ENCODE peak calls at places on chromosome 6, in eight cellular contexts. One of them, this sample, is unnamed.
A peak's percentile ranks its signal among the peaks of the same experiment; 100 is the strongest.

GRCh38 chr6:96499781-96500180 is 21.8 kb upstream of the UFL1 start:
- DNase-seq in adipocyte: no peak
- DNase-seq in adrenal gland: no peak
- DNase-seq in heart right ventricle: no peak
- DNase-seq in heart left ventricle: no peak
- DNase-seq in hepatocyte: no peak
- DNase-seq in sigmoid colon: no peak
- DNase-seq in upper lobe of right lung: no peak
- DNase-seq in this sample: no peak

GRCh38 chr6:45472383-45472782 is 94.6 kb upstream of the SUPT3H start:
- DNase-seq in adipocyte: no peak
- DNase-seq in adrenal gland: peak; percentile 18
- DNase-seq in heart right ventricle: no peak
- DNase-seq in heart left ventricle: no peak
- DNase-seq in hepatocyte: no peak
- DNase-seq in sigmoid colon: peak; percentile 70
- DNase-seq in upper lobe of right lung: no peak
- DNase-seq in this sample: no peak

GRCh38 chr6:88238065-88238464 is 71.9 kb upstream of the CNR1 start:
- DNase-seq in adipocyte: no peak
- DNase-seq in adrenal gland: no peak
- DNase-seq in heart right ventricle: no peak
- DNase-seq in heart left ventricle: no peak
- DNase-seq in hepatocyte: peak; percentile 56
- DNase-seq in sigmoid colon: no peak
- DNase-seq in upper lobe of right lung: no peak
- DNase-seq in this sample: no peak

GRCh38 chr6:130500693-130501092 is 134.9 kb downstream of the TMEM200A start:
- DNase-seq in adipocyte: peak; percentile 93
- DNase-seq in adrenal gland: no peak
- DNase-seq in heart right ventricle: no peak
- DNase-seq in heart left ventricle: no peak
- DNase-seq in hepatocyte: no peak
- DNase-seq in sigmoid colon: no peak
- DNase-seq in upper lobe of right lung: no peak
- DNase-seq in this sample: no peak

GRCh38 chr6:34324738-34325444 is 67.6 kb downstream of the NUDT3 start:
- DNase-seq in adipocyte: peak; percentile 71
- DNase-seq in adrenal gland: peak; percentile 58
- DNase-seq in heart right ventricle: no peak
- DNase-seq in heart left ventricle: no peak
- DNase-seq in hepatocyte: peak; percentile 53
- DNase-seq in sigmoid colon: peak; percentile 73
- DNase-seq in upper lobe of right lung: no peak
- DNase-seq in this sample: peak; percentile 66

GRCh38 chr6:130029163-130029562 is 10.8 kb downstream of the L3MBTL3 start:
- DNase-seq in adipocyte: no peak
- DNase-seq in adrenal gland: peak; percentile 47
- DNase-seq in heart right ventricle: no peak
- DNase-seq in heart left ventricle: no peak
- DNase-seq in hepatocyte: no peak
- DNase-seq in sigmoid colon: no peak
- DNase-seq in upper lobe of right lung: no peak
- DNase-seq in this sample: no peak

GRCh38 chr6:20827798-20828197 is 293.5 kb downstream of the CDKAL1 start:
- DNase-seq in adipocyte: peak; percentile 90
- DNase-seq in adrenal gland: no peak
- DNase-seq in heart right ventricle: no peak
- DNase-seq in heart left ventricle: no peak
- DNase-seq in hepatocyte: no peak
- DNase-seq in sigmoid colon: no peak
- DNase-seq in upper lobe of right lung: no peak
- DNase-seq in this sample: no peak

GRCh38 chr6:166106076-166106686 is 61.5 kb downstream of the TBXT start:
- DNase-seq in adipocyte: peak; percentile 34
- DNase-seq in adrenal gland: peak; percentile 56
- DNase-seq in heart right ventricle: peak; percentile 63
- DNase-seq in heart left ventricle: peak; percentile 78
- DNase-seq in hepatocyte: peak; percentile 86
- DNase-seq in sigmoid colon: peak; percentile 82
- DNase-seq in upper lobe of right lung: no peak
- DNase-seq in this sample: peak; percentile 69

GRCh38 chr6:33375143-33375649 is 16.4 kb upstream of the KIFC1 start:
- DNase-seq in adipocyte: peak; percentile 94
- DNase-seq in adrenal gland: peak; percentile 87
- DNase-seq in heart right ventricle: peak; percentile 27
- DNase-seq in heart left ventricle: peak; percentile 65
- DNase-seq in hepatocyte: peak; percentile 63
- DNase-seq in sigmoid colon: peak; percentile 93
- DNase-seq in upper lobe of right lung: peak; percentile 69
- DNase-seq in this sample: peak; percentile 86

GRCh38 chr6:97440590-97441176 is 157.7 kb upstream of the MMS22L start:
- DNase-seq in adipocyte: peak; percentile 22
- DNase-seq in adrenal gland: no peak
- DNase-seq in heart right ventricle: no peak
- DNase-seq in heart left ventricle: no peak
- DNase-seq in hepatocyte: peak; percentile 63
- DNase-seq in sigmoid colon: no peak
- DNase-seq in upper lobe of right lung: no peak
- DNase-seq in this sample: peak; percentile 30

GRCh38 chr6:21003780-21004541 is 469.7 kb downstream of the CDKAL1 start:
- DNase-seq in adipocyte: peak; percentile 51
- DNase-seq in adrenal gland: no peak
- DNase-seq in heart right ventricle: no peak
- DNase-seq in heart left ventricle: no peak
- DNase-seq in hepatocyte: no peak
- DNase-seq in sigmoid colon: no peak
- DNase-seq in upper lobe of right lung: no peak
- DNase-seq in this sample: no peak

GRCh38 chr6:44270526-44271405 is 516 bp downstream of the TMEM151B start:
- DNase-seq in adipocyte: peak; percentile 33
- DNase-seq in adrenal gland: no peak
- DNase-seq in heart right ventricle: no peak
- DNase-seq in heart left ventricle: peak; percentile 60
- DNase-seq in hepatocyte: peak; percentile 55
- DNase-seq in sigmoid colon: no peak
- DNase-seq in upper lobe of right lung: no peak
- DNase-seq in this sample: no peak

GRCh38 chr6:112189494-112189893 is 64.9 kb downstream of the LAMA4 start:
- DNase-seq in adipocyte: peak; percentile 31
- DNase-seq in adrenal gland: no peak
- DNase-seq in heart right ventricle: peak; percentile 19
- DNase-seq in heart left ventricle: no peak
- DNase-seq in hepatocyte: no peak
- DNase-seq in sigmoid colon: peak; percentile 79
- DNase-seq in upper lobe of right lung: no peak
- DNase-seq in this sample: no peak

GRCh38 chr6:116446399-116446798 is 14.8 kb upstream of the CALHM6 start:
- DNase-seq in adipocyte: peak; percentile 37
- DNase-seq in adrenal gland: no peak
- DNase-seq in heart right ventricle: no peak
- DNase-seq in heart left ventricle: no peak
- DNase-seq in hepatocyte: no peak
- DNase-seq in sigmoid colon: no peak
- DNase-seq in upper lobe of right lung: no peak
- DNase-seq in this sample: no peak

GRCh38 chr6:158812611-158813010 is 6.6 kb downstream of the EZR start:
- DNase-seq in adipocyte: no peak
- DNase-seq in adrenal gland: no peak
- DNase-seq in heart right ventricle: no peak
- DNase-seq in heart left ventricle: no peak
- DNase-seq in hepatocyte: no peak
- DNase-seq in sigmoid colon: no peak
- DNase-seq in upper lobe of right lung: no peak
- DNase-seq in this sample: no peak

GRCh38 chr6:45830441-45831139 is 185.1 kb downstream of the CLIC5 start:
- DNase-seq in adipocyte: no peak
- DNase-seq in adrenal gland: no peak
- DNase-seq in heart right ventricle: no peak
- DNase-seq in heart left ventricle: no peak
- DNase-seq in hepatocyte: no peak
- DNase-seq in sigmoid colon: no peak
- DNase-seq in upper lobe of right lung: no peak
- DNase-seq in this sample: no peak

GRCh38 chr6:160979063-160979708 is 12.4 kb upstream of the MAP3K4 start:
- DNase-seq in adipocyte: peak; percentile 38
- DNase-seq in adrenal gland: no peak
- DNase-seq in heart right ventricle: no peak
- DNase-seq in heart left ventricle: no peak
- DNase-seq in hepatocyte: no peak
- DNase-seq in sigmoid colon: no peak
- DNase-seq in upper lobe of right lung: no peak
- DNase-seq in this sample: no peak

GRCh38 chr6:8131265-8131897 is 29.0 kb upstream of the EEF1E1 start:
- DNase-seq in adipocyte: peak; percentile 91
- DNase-seq in adrenal gland: peak; percentile 38
- DNase-seq in heart right ventricle: no peak
- DNase-seq in heart left ventricle: no peak
- DNase-seq in hepatocyte: peak; percentile 78
- DNase-seq in sigmoid colon: no peak
- DNase-seq in upper lobe of right lung: no peak
- DNase-seq in this sample: no peak

GRCh38 chr6:13674533-13675190 is 37.0 kb downstream of the RANBP9 start:
- DNase-seq in adipocyte: no peak
- DNase-seq in adrenal gland: no peak
- DNase-seq in heart right ventricle: no peak
- DNase-seq in heart left ventricle: no peak
- DNase-seq in hepatocyte: no peak
- DNase-seq in sigmoid colon: no peak
- DNase-seq in upper lobe of right lung: no peak
- DNase-seq in this sample: no peak

GRCh38 chr6:22149501-22150490 is 147.0 kb downstream of the PRL start:
- DNase-seq in adipocyte: peak; percentile 74
- DNase-seq in adrenal gland: peak; percentile 78
- DNase-seq in heart right ventricle: no peak
- DNase-seq in heart left ventricle: no peak
- DNase-seq in hepatocyte: peak; percentile 47
- DNase-seq in sigmoid colon: no peak
- DNase-seq in upper lobe of right lung: no peak
- DNase-seq in this sample: no peak

GRCh38 chr6:46773201-46773855 is 19.9 kb upstream of the MEP1A start:
- DNase-seq in adipocyte: no peak
- DNase-seq in adrenal gland: no peak
- DNase-seq in heart right ventricle: no peak
- DNase-seq in heart left ventricle: no peak
- DNase-seq in hepatocyte: no peak
- DNase-seq in sigmoid colon: no peak
- DNase-seq in upper lobe of right lung: no peak
- DNase-seq in this sample: no peak

GRCh38 chr6:98215531-98215930 is 618.8 kb upstream of the POU3F2 start:
- DNase-seq in adipocyte: no peak
- DNase-seq in adrenal gland: no peak
- DNase-seq in heart right ventricle: no peak
- DNase-seq in heart left ventricle: no peak
- DNase-seq in hepatocyte: no peak
- DNase-seq in sigmoid colon: no peak
- DNase-seq in upper lobe of right lung: no peak
- DNase-seq in this sample: no peak

GRCh38 chr6:94468830-94469229 is 1049.5 kb upstream of the EPHA7 start:
- DNase-seq in adipocyte: no peak
- DNase-seq in adrenal gland: no peak
- DNase-seq in heart right ventricle: no peak
- DNase-seq in heart left ventricle: no peak
- DNase-seq in hepatocyte: no peak
- DNase-seq in sigmoid colon: no peak
- DNase-seq in upper lobe of right lung: no peak
- DNase-seq in this sample: no peak

GRCh38 chr6:129671442-129672344 is 38.3 kb downstream of the ARHGAP18 start:
- DNase-seq in adipocyte: no peak
- DNase-seq in adrenal gland: peak; percentile 60
- DNase-seq in heart right ventricle: no peak
- DNase-seq in heart left ventricle: no peak
- DNase-seq in hepatocyte: no peak
- DNase-seq in sigmoid colon: no peak
- DNase-seq in upper lobe of right lung: peak; percentile 82
- DNase-seq in this sample: no peak

GRCh38 chr6:31659649-31660223 is 842 bp downstream of the C6orf47 start:
- DNase-seq in adipocyte: peak; percentile 50
- DNase-seq in adrenal gland: no peak
- DNase-seq in heart right ventricle: no peak
- DNase-seq in heart left ventricle: no peak
- DNase-seq in hepatocyte: peak; percentile 46
- DNase-seq in sigmoid colon: no peak
- DNase-seq in upper lobe of right lung: no peak
- DNase-seq in this sample: no peak

DNA sequence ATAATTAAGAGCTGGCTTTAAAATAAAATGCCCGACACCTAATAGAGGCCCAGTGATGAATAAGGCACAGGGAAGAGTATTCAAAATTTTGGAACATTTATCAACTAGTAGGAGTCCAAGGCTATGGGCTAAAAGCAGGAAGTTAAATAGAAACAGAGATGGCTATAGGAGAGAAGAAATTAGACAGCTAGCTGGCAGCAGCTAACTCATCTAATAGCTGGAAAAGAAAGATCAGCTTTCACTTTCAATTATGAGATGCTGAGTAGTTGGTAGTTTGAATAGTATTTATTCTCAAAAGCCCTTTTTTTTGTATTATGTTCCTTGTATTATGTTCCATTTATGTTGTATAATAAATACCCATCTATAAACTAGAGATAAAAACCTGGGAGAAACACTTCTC is 215.7 kb downstream of the SLC35F1 start:
- DNase-seq in adipocyte: no peak
- DNase-seq in adrenal gland: no peak
- DNase-seq in heart right ventricle: no peak
- DNase-seq in heart left ventricle: no peak
- DNase-seq in hepatocyte: no peak
- DNase-seq in sigmoid colon: no peak
- DNase-seq in upper lobe of right lung: no peak
- DNase-seq in this sample: no peak
- H3K9me3 ChIP-seq in adipocyte: no peaks in the 10 kb centered on the region
- H3K9me3 ChIP-seq in adrenal gland: no peaks in the 10 kb centered on the region
- H3K9me3 ChIP-seq in heart right ventricle: no peaks in the 10 kb centered on the region
- H3K9me3 ChIP-seq in heart left ventricle: no peaks in the 10 kb centered on the region
- H3K9me3 ChIP-seq in hepatocyte: no peaks in the 10 kb centered on the region
- H3K9me3 ChIP-seq in sigmoid colon: no peaks in the 10 kb centered on the region
- H3K9me3 ChIP-seq in upper lobe of right lung: no peaks in the 10 kb centered on the region
- H3K9me3 ChIP-seq in this sample: no peaks in the 10 kb centered on the region

GRCh38 chr6:155349956-155350355 is 35.7 kb upstream of the TFB1M start:
- DNase-seq in adipocyte: no peak
- DNase-seq in adrenal gland: no peak
- DNase-seq in heart right ventricle: no peak
- DNase-seq in heart left ventricle: no peak
- DNase-seq in hepatocyte: no peak
- DNase-seq in sigmoid colon: no peak
- DNase-seq in upper lobe of right lung: no peak
- DNase-seq in this sample: no peak
- H3K9me3 ChIP-seq in adipocyte: peaks cover 33% of the 10 kb centered on the region
- H3K9me3 ChIP-seq in adrenal gland: peaks cover 9% of the 10 kb centered on the region
- H3K9me3 ChIP-seq in heart right ventricle: peaks cover 49% of the 10 kb centered on the region
- H3K9me3 ChIP-seq in heart left ventricle: no peaks in the 10 kb centered on the region
- H3K9me3 ChIP-seq in hepatocyte: no peaks in the 10 kb centered on the region
- H3K9me3 ChIP-seq in sigmoid colon: no peaks in the 10 kb centered on the region
- H3K9me3 ChIP-seq in upper lobe of right lung: peaks cover 5% of the 10 kb centered on the region
- H3K9me3 ChIP-seq in this sample: peaks cover 3% of the 10 kb centered on the region

GRCh38 chr6:109595998-109596397 is 95.0 kb downstream of the AK9 start:
- DNase-seq in adipocyte: peak; percentile 44
- DNase-seq in adrenal gland: no peak
- DNase-seq in heart right ventricle: no peak
- DNase-seq in heart left ventricle: no peak
- DNase-seq in hepatocyte: peak; percentile 31
- DNase-seq in sigmoid colon: no peak
- DNase-seq in upper lobe of right lung: no peak
- DNase-seq in this sample: no peak
- H3K9me3 ChIP-seq in adipocyte: peaks cover 3% of the 10 kb centered on the region
- H3K9me3 ChIP-seq in adrenal gland: no peaks in the 10 kb centered on the region
- H3K9me3 ChIP-seq in heart right ventricle: peaks cover 49% of the 10 kb centered on the region
- H3K9me3 ChIP-seq in heart left ventricle: no peaks in the 10 kb centered on the region
- H3K9me3 ChIP-seq in hepatocyte: peaks cover 7% of the 10 kb centered on the region
- H3K9me3 ChIP-seq in sigmoid colon: no peaks in the 10 kb centered on the region
- H3K9me3 ChIP-seq in upper lobe of right lung: no peaks in the 10 kb centered on the region
- H3K9me3 ChIP-seq in this sample: no peaks in the 10 kb centered on the region

GRCh38 chr6:303948-304558 is 11.8 kb downstream of the DUSP22 start:
- DNase-seq in adipocyte: no peak
- DNase-seq in adrenal gland: no peak
- DNase-seq in heart right ventricle: no peak
- DNase-seq in heart left ventricle: no peak
- DNase-seq in hepatocyte: no peak
- DNase-seq in sigmoid colon: no peak
- DNase-seq in upper lobe of right lung: peak; percentile 70
- DNase-seq in this sample: no peak
- H3K9me3 ChIP-seq in adipocyte: no peaks in the 10 kb centered on the region
- H3K9me3 ChIP-seq in adrenal gland: no peaks in the 10 kb centered on the region
- H3K9me3 ChIP-seq in heart right ventricle: no peaks in the 10 kb centered on the region
- H3K9me3 ChIP-seq in heart left ventricle: no peaks in the 10 kb centered on the region
- H3K9me3 ChIP-seq in hepatocyte: no peaks in the 10 kb centered on the region
- H3K9me3 ChIP-seq in sigmoid colon: no peaks in the 10 kb centered on the region
- H3K9me3 ChIP-seq in upper lobe of right lung: no peaks in the 10 kb centered on the region
- H3K9me3 ChIP-seq in this sample: no peaks in the 10 kb centered on the region

This sample was measured in right cardiac atrium.